ENCODE peak calls at places on chromosomes 4 and X, in eight cellular contexts. J is AG04450; G is choroid plexus epithelial cell; U is cardiac fibroblast; Z is NCI-H774; R is stimulated activated CD4-positive, alpha-beta T cell treated with anti-CD3 and anti-CD28 coated beads, Interleukin-4, amount 100 ng/mL, for 1 hour; W is activated CD4-positive, alpha-beta T cell treated with anti-CD3 and anti-CD28 coated beads for 4 hours; D is right cardiac atrium. X is an unnamed sample.

GRCh38 chr4:15234585-15235126 is 193.2 kb upstream of the C1QTNF7 start:
- DNase-seq in J (peak), G (peak), U (peak), Z (no peak), R (no peak), W (no peak), D (no peak), X (peak)

GRCh38 chrX:103663921-103664320 is 22.6 kb downstream of the MORF4L2 start:
- DNase-seq in J (no peak), G (no peak), U (no peak), Z (no peak), R (no peak), W (no peak), D (no peak), X (no peak)

GRCh38 chr4:25694466-25694865 is 38.8 kb downstream of the SLC34A2 start:
- DNase-seq in J (no peak), G (peak), U (peak), Z (no peak), R (no peak), W (no peak), D (no peak), X (no peak)

GRCh38 chrX:154712781-154713391 is 38.0 kb downstream of the GAB3 start:
- DNase-seq in J (no peak), G (peak), U (peak), Z (no peak), R (no peak), W (no peak), D (no peak), X (no peak)

GRCh38 chrX:141632124-141632523 is 42.6 kb downstream of the SPANXA2 start:
- DNase-seq in J (no peak), G (no peak), U (no peak), Z (no peak), R (no peak), W (no peak), D (no peak), X (no peak)

GRCh38 chr4:76001760-76002159 is 5.5 kb downstream of the CXCL9 start:
- DNase-seq in J (no peak), G (no peak), U (no peak), Z (no peak), R (no peak), W (no peak), D (no peak), X (no peak)

GRCh38 chrX:27915617-27916016 is 65.6 kb downstream of the DCAF8L1 start:
- DNase-seq in J (no peak), G (peak), U (peak), Z (no peak), R (no peak), W (no peak), D (no peak), X (no peak)

GRCh38 chr4:71570492-71570891 is 213.4 kb downstream of the GC start:
- DNase-seq in J (no peak), G (no peak), U (no peak), Z (no peak), R (no peak), W (no peak), D (no peak), X (no peak)

GRCh38 chr4:173521474-173522159 is 8.4 kb downstream of the HAND2 start:
- DNase-seq in J (no peak), G (no peak), U (no peak), Z (no peak), R (no peak), W (no peak), D (peak), X (no peak)

GRCh38 chr4:7332216-7333023 is 102.3 kb downstream of the PSAPL1 start:
- DNase-seq in J (peak), G (peak), U (peak), Z (no peak), R (no peak), W (no peak), D (peak), X (peak)

GRCh38 chr4:2078584-2078983 is 19.5 kb downstream of the NAT8L start:
- DNase-seq in J (no peak), G (no peak), U (no peak), Z (no peak), R (no peak), W (no peak), D (no peak), X (no peak)

GRCh38 chr4:101784957-101785356 is 5.6 kb upstream of the BANK1 start:
- DNase-seq in J (no peak), G (no peak), U (no peak), Z (no peak), R (no peak), W (no peak), D (no peak), X (no peak)

GRCh38 chrX:12978205-12979010 is 3.5 kb downstream of the TMSB4X start:
- DNase-seq in J (peak), G (peak), U (peak), Z (no peak), R (peak), W (peak), D (peak), X (no peak)

GRCh38 chrX:47278684-47279083 is 45.9 kb downstream of the USP11 start:
- DNase-seq in J (peak), G (peak), U (peak), Z (no peak), R (no peak), W (no peak), D (no peak), X (no peak)

GRCh38 chr4:151481813-151482212 is 72.8 kb downstream of the FHIP1A start:
- DNase-seq in J (no peak), G (no peak), U (no peak), Z (no peak), R (no peak), W (no peak), D (no peak), X (no peak)

GRCh38 chr4:85520765-85521749 is 46.1 kb downstream of the ARHGAP24 start:
- DNase-seq in J (no peak), G (no peak), U (no peak), Z (no peak), R (no peak), W (no peak), D (peak), X (no peak)

GRCh38 chr4:156293657-156294297 is 340.1 kb upstream of the CTSO start:
- DNase-seq in J (peak), G (peak), U (peak), Z (peak), R (no peak), W (no peak), D (no peak), X (peak)

GRCh38 chr4:16264798-16265197 is 38.5 kb upstream of the TAPT1 start:
- DNase-seq in J (no peak), G (peak), U (peak), Z (peak), R (no peak), W (peak), D (no peak), X (peak)

GRCh38 chr4:3302164-3302785 is 9.5 kb downstream of the RGS12 start:
- DNase-seq in J (no peak), G (no peak), U (no peak), Z (no peak), R (peak), W (peak), D (peak), X (no peak)

X was measured in AG09309.